ENCODE peak calls at places on chromosomes 12 and 14, in five cellular contexts. W, J, E, G and N are unnamed samples.

GRCh38 chr14:77208266-77208978 is 26.8 kb downstream of the TMEM63C start:
- DNase-seq in W (peak; percentile 6), G (peak; percentile 47), J (peak; percentile 68), E (peak; percentile 14), N (peak; percentile 22)

GRCh38 chr12:69510176-69510827 is 40.1 kb downstream of the FRS2 start:
- DNase-seq in J (no peak), E (no peak), W (no peak), G (no peak), N (no peak)

GRCh38 chr14:56324831-56325230 is 206.6 kb downstream of the PELI2 start:
- DNase-seq in J (no peak), G (no peak), W (no peak), E (no peak), N (no peak)

GRCh38 chr14:72420749-72421452 is 473.0 kb downstream of the DPF3 start:
- DNase-seq in E (peak; percentile 43), G (peak; percentile 56), W (peak; percentile 43), J (peak; percentile 55), N (peak; percentile 56)

GRCh38 chr12:62647586-62647985 is 181.0 kb downstream of the MON2 start:
- DNase-seq in G (no peak), J (no peak), W (no peak), E (no peak), N (no peak)

GRCh38 chr12:110355080-110355479 is 48.4 kb downstream of the ANAPC7 start:
- DNase-seq in G (peak; percentile 34), E (no peak), J (no peak), W (no peak), N (no peak)

GRCh38 chr14:61521773-61522172 is 173.5 kb upstream of the HIF1A start:
- DNase-seq in J (no peak), E (no peak), G (no peak), W (no peak), N (no peak)

GRCh38 chr12:105317453-105317852 is 13.0 kb upstream of the C12orf75 start:
- DNase-seq in E (no peak), J (no peak), W (no peak), G (peak; percentile 74), N (no peak)